ENCODE peak calls at places on chromosomes 13 and 19, in seven cellular contexts. F, M, H, N, Q, G and S are unnamed samples.

GRCh38 chr19:50047686-50048085 is 21.9 kb downstream of the ZNF473 start:
- DNase-seq in Q (no peak), G (no peak), H (no peak), N (no peak), F (no peak), M (no peak), S (no peak)

GRCh38 chr13:22014469-22014868 is 343.6 kb downstream of the FGF9 start:
- DNase-seq in H (no peak), M (peak), G (no peak), N (no peak), Q (no peak), F (no peak), S (no peak)

GRCh38 chr13:97256343-97256783 is 34.2 kb downstream of the MBNL2 start:
- DNase-seq in M (peak), G (no peak), N (no peak), F (no peak), Q (no peak), H (no peak), S (no peak)

GRCh38 chr13:81012031-81012430 is 671.1 kb upstream of the SPRY2 start:
- DNase-seq in N (no peak), H (no peak), Q (no peak), F (no peak), M (no peak), G (no peak), S (no peak)

GRCh38 chr13:36345438-36346221 is 564 bp downstream of the SPART start:
- DNase-seq in F (no peak), G (no peak), Q (no peak), M (peak), H (no peak), N (peak), S (peak)

GRCh38 chr13:95643471-95643813 is 1.1 kb downstream of the DZIP1 start:
- DNase-seq in H (no peak), M (peak), G (no peak), F (no peak), Q (peak), N (peak), S (no peak)

GRCh38 chr19:38851622-38852230 is 1.9 kb upstream of the HNRNPL start:
- DNase-seq in G (peak), N (peak), H (peak), Q (peak), M (peak), F (no peak), S (peak)

GRCh38 chr13:21420706-21421105 is 38.4 kb downstream of the ZDHHC20 start:
- DNase-seq in F (no peak), G (no peak), N (no peak), Q (no peak), M (no peak), H (no peak), S (no peak)

GRCh38 chr13:40484101-40484800 is 182.2 kb downstream of the FOXO1 start:
- DNase-seq in M (peak), F (no peak), H (no peak), N (no peak), G (peak), Q (no peak), S (no peak)

GRCh38 chr13:113740661-113741060 is 18.4 kb upstream of the TMEM255B start:
- DNase-seq in M (no peak), G (no peak), Q (no peak), F (no peak), H (no peak), N (no peak), S (no peak)

GRCh38 chr13:113337976-113338375 is 26.0 kb downstream of the GRTP1 start:
- DNase-seq in N (no peak), H (no peak), M (no peak), Q (no peak), G (no peak), F (no peak), S (no peak)

GRCh38 chr13:74026753-74027152 is 107.5 kb downstream of the KLF12 start:
- DNase-seq in F (peak), Q (no peak), H (no peak), G (peak), N (peak), M (no peak), S (peak)

GRCh38 chr19:996051-996838 is 4.0 kb upstream of the GRIN3B start:
- DNase-seq in Q (peak), G (no peak), H (no peak), N (no peak), M (no peak), F (no peak), S (peak)

GRCh38 chr19:58538257-58539168 is 5.4 kb upstream of the TRIM28 start:
- DNase-seq in H (no peak), M (no peak), Q (no peak), F (no peak), G (no peak), N (peak), S (no peak)

GRCh38 chr13:50323440-50324070 is 308.3 kb downstream of the KCNRG start:
- DNase-seq in G (no peak), H (no peak), M (no peak), Q (no peak), F (no peak), N (no peak), S (no peak)

GRCh38 chr13:96090240-96091101 is 564 bp downstream of the HS6ST3 start:
- DNase-seq in H (no peak), Q (peak), G (no peak), N (peak), M (peak), F (no peak), S (no peak)

GRCh38 chr13:50244913-50245574 is 229.8 kb downstream of the KCNRG start:
- DNase-seq in Q (no peak), N (no peak), M (peak), G (peak), H (peak), F (peak), S (no peak)

GRCh38 chr13:40069173-40070044 is 413.9 kb downstream of the COG6 start:
- DNase-seq in N (peak), H (peak), Q (peak), M (peak), F (no peak), G (peak), S (peak)

GRCh38 chr13:42215578-42216421 is 56.2 kb upstream of the AKAP11 start:
- DNase-seq in G (peak), H (no peak), F (no peak), Q (peak), M (peak), N (peak), S (no peak)

GRCh38 chr13:99237981-99238662 is 20.1 kb downstream of the GPR18 start:
- DNase-seq in Q (no peak), G (no peak), N (no peak), M (no peak), H (no peak), F (no peak), S (no peak)

GRCh38 chr13:94464771-94465170 is 14.7 kb downstream of the DCT start:
- DNase-seq in M (no peak), G (no peak), N (no peak), F (no peak), Q (no peak), H (no peak), S (no peak)

GRCh38 chr13:110403315-110403714 is 96.2 kb downstream of the COL4A2 start:
- DNase-seq in M (no peak), G (no peak), Q (no peak), F (no peak), N (no peak), H (no peak), S (no peak)

GRCh38 chr19:31121501-31121900 is 227.7 kb downstream of the TSHZ3 start:
- DNase-seq in Q (no peak), G (no peak), N (no peak), F (no peak), M (no peak), H (no peak), S (no peak)

GRCh38 chr19:31270897-31271568 is 78.2 kb downstream of the TSHZ3 start:
- DNase-seq in N (no peak), Q (no peak), H (no peak), G (no peak), M (peak), F (no peak), S (peak)

GRCh38 chr13:44713793-44714469 is 137.8 kb upstream of the TSC22D1 start:
- DNase-seq in F (no peak), Q (no peak), G (no peak), M (peak), H (no peak), N (no peak), S (no peak)

GRCh38 chr19:15374796-15375440 is 4.7 kb downstream of the AKAP8 start:
- DNase-seq in Q (peak), N (no peak), M (no peak), F (no peak), H (no peak), G (no peak), S (no peak)

GRCh38 chr19:23436944-23437343 is 41.7 kb upstream of the ZNF91 start:
- DNase-seq in N (no peak), H (no peak), F (no peak), Q (no peak), M (no peak), G (peak), S (no peak)

GRCh38 chr19:2853015-2853606 is 11.8 kb downstream of the ZNF555 start:
- DNase-seq in Q (no peak), N (no peak), F (no peak), M (no peak), G (no peak), H (no peak), S (no peak)

GRCh38 chr19:11375143-11375948 is 880 bp downstream of the SWSAP1 start:
- DNase-seq in N (peak), H (no peak), M (no peak), F (no peak), G (peak), Q (peak), S (peak)

GRCh38 chr13:19984430-19985218 is 26.1 kb downstream of the ZMYM2 start:
- DNase-seq in G (peak), Q (peak), N (peak), M (no peak), F (no peak), H (peak), S (no peak)

GRCh38 chr13:80131204-80131603 is 209.7 kb downstream of the SPRY2 start:
- DNase-seq in F (no peak), G (no peak), N (peak), H (no peak), Q (peak), M (peak), S (peak)

GRCh38 chr13:62920181-62920580 is 1504.5 kb upstream of the PCDH20 start:
- DNase-seq in Q (no peak), F (no peak), G (no peak), H (no peak), N (no peak), M (no peak), S (no peak)

GRCh38 chr19:40467007-40467565 is 285 bp downstream of the SPTBN4 start:
- DNase-seq in N (peak), Q (peak), G (no peak), M (no peak), F (no peak), H (no peak), S (no peak)

GRCh38 chr13:110759710-110760109 is 46.2 kb downstream of the ING1 start:
- DNase-seq in G (no peak), Q (no peak), F (no peak), M (no peak), H (no peak), N (no peak), S (no peak)

GRCh38 chr19:55720214-55720746 is 17.9 kb downstream of the NLRP9 start:
- DNase-seq in N (no peak), F (no peak), G (no peak), M (no peak), H (no peak), Q (no peak), S (peak)

GRCh38 chr13:98327326-98328314 is 150.6 kb upstream of the RNF113B start:
- DNase-seq in G (no peak), F (no peak), N (peak), M (no peak), H (no peak), Q (no peak), S (no peak)

DNA sequence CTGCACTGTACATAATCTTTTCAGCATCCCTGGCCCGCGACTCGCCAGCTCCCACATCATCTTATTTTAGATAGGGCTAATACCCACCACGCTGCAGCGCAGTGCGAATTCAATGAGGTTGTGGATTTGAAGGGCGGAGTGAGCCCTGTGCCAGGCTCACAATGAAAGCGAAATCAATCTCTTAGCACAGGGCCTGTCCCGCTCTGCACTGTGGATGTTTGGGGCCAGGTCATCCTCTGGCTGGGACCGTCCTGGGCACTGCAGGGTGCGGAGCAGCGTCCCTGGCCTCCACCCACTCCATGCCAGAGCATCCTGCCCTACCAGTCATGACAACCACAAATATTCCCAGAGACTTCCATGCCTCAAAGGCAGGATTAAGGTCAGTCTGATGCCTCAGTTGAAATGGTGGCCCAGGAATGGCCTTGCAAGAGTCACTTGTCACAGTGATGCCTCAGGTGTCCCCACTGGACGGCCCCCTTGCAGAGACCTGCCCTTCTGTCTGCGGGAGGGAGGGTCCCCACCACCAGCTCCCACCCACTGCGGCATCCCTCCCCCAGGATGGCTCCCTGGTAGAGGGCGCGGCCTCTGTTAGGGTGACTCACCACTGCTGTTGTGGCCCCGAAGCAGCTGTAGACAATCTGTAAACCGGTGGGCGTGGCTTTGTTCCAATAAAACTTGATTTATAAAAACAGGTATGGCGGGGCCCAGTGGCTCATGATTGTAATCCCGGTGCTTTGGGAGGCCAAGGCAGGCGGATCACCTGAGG is 5.6 kb downstream of the UHRF1 start:
- DNase-seq in M (peak), H (no peak), Q (no peak), G (no peak), N (no peak), F (no peak), S (peak)
- H3K4me3 ChIP-seq in M (no peak), H (no peak), Q (no peak), G (no peak), N (no peak), F (no peak), S (peak)

GRCh38 chr13:82822935-82823334 is 1059.3 kb downstream of the SLITRK1 start:
- DNase-seq in G (no peak), H (no peak), M (no peak), Q (no peak), F (no peak), N (no peak), S (peak)
- H3K4me3 ChIP-seq in G (no peak), H (no peak), M (no peak), Q (no peak), F (no peak), N (no peak), S (no peak)

DNA sequence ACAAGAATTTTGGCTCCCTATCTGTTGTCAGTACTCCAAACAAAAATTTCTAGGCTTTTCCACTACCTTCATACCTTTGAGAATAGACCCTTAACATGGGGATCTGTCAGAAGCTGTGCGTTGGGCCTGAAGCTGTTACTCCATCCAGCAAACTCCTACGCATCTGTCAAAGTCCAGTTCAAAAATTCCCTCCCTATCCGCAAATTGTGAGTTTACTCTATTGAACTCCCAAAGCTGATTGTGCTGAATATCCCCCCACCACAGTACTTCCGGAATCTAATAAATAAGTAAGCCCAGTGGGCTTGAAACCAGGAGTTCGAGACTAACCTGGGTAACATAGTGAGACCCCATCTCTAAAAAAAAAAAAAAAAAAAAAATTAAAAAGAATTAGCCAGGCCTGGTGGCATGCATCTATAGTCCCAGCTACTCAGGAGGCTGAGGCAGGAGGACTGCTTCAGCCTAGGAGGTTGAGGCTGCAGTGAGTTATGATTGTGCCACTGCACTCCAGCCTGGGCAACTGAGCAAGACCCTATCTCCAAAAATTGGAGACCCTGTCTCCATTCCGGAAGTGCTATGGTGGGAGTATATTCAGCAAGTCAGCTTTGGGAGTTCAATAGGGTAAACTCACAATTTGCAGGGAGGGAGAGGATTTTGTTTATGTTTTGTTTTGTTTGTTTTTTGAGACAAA is 930 bp upstream of the FBN3 start:
- DNase-seq in Q (peak), N (no peak), M (no peak), F (no peak), H (no peak), G (no peak), S (no peak)
- H3K4me3 ChIP-seq in Q (no peak), N (no peak), M (no peak), F (no peak), H (no peak), G (no peak), S (no peak)

DNA sequence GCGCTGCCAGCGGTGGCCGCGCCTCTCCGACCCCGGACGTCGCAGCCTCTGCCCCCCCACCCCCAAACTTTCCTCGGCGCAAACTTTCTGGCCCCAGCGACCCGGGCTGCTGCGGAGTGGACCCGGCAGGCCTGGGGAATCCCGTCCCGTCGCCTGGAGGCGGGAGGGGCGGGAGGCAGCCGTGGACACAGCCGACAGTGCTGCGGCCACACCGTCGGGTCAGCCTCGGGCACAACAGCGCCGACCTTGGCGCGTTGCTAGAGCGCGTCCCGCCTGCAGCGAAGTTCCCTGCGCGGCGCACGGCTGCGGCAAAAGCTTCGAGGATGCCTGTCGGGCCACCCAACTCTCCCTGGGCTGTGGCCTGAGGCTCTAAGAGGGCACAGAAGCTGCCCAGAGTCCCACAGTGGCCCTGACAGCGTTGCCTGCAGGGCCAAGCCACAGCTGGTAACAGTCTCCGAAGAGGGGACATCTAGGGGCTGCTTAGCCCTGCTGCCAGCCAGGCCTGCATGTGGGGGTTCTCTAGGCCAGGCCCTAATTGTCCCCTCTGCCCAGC is 1.3 kb downstream of the NFIX start:
- DNase-seq in Q (peak), M (peak), F (no peak), H (no peak), N (no peak), G (no peak), S (no peak)
- H3K4me3 ChIP-seq in Q (peak), M (peak), F (no peak), H (peak), N (peak), G (no peak), S (peak)

DNA sequence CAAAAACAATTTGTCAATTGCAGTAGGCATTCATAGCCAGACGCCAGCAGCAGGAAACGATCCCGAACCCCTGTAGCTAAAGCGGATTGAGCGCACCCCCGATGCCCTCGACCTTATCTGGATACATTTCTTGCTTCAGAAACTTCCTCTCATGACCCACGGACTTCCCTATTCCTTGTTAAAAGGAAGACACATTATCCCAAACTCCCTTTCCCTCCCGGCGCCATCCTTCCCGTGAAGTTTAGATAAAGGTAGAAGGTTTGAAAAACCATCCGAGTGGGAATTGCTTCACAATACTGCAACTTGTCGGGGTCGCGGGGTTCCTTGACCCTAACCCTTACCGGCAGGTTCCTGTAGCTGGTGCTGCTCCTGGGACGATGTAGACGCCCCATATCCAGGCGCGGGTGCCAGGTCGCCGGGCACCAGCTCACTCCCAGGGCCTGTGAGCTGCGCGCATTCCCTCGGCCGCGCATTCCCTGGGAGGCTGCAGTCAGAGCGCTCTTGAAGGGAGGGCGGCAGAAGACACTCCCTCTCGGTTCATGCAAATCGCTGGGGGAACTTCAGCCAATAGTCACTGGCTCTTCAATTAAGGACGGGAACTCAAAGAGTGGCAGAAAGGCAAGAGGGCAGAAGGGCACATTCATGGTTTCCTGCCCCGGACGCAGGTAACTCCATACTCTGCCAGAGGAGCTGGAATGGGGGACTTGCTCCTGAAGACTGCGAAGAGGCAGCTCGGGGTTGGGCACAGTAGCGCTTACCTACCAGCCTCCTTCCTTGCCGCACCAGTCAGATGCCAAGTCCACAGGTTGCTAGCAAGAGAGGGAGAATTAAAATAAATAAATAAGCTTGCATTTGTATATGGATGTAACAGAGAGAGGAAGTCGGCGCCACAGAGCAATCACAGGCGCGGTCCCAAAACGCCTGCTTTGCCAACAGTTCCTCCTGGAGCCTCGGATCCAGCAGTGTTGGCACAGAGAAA is 674 bp downstream of the PCDH20 start:
- DNase-seq in Q (peak), F (no peak), H (no peak), G (no peak), M (peak), N (peak), S (no peak)
- H3K4me3 ChIP-seq in Q (peak), F (no peak), H (peak), G (no peak), M (no peak), N (peak), S (no peak)

DNA sequence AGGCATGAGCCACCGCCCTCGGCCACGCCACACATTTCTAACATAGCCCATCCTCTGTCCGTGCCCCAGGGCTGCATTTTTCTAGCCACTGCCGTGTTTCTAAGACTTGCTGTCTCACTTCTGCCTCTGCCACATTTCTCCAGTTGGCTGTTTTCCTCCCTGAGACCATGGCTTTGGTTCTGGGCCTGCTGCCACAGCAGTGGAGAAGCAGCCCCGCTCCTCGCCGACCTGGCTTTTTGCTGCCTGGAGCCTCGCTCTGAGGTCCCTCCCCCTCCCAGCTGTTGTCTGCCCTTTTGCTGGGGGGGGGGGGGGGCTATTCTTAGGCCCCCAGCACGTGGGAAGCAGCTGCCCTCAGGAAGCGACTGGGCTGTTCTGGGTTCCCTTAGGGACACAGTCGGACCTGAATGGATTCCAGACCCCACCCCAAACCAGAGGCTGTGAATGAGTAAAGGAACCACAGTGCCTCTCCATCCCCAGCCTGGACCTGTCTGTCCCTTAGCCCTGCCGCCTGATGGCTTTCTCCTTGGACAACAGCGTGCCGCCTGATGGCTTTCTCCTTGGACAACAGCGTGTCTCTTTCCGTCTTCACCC is 3.3 kb downstream of the GYS1 start:
- DNase-seq in F (no peak), M (no peak), H (no peak), Q (no peak), G (no peak), N (no peak), S (no peak)
- H3K4me3 ChIP-seq in F (no peak), M (no peak), H (no peak), Q (no peak), G (no peak), N (no peak), S (no peak)